ENCODE peak calls at places on chromosomes 11 and 22, in seven cellular contexts. X is K562, P is GM12892, T is stomach, H is H1, F is GM12891, J is transverse colon. U is an unnamed sample.

GRCh38 chr11:65047581-65048422 is 6.8 kb downstream of the SAC3D1 start:
- DNase-seq in P (peak; percentile 62), F (no peak), J (no peak), X (peak; percentile 68), H (no peak), T (no peak), U (peak; percentile 75)

GRCh38 chr22:17891427-17892167 is 117.3 kb upstream of the BID start:
- DNase-seq in X (peak; percentile 51), F (no peak), H (no peak), P (no peak), J (peak; percentile 83), T (no peak), U (no peak)

GRCh38 chr11:103619938-103620337 is 416.5 kb upstream of the DDI1 start:
- DNase-seq in J (no peak), X (no peak), H (no peak), P (no peak), F (no peak), T (no peak), U (no peak)

GRCh38 chr11:132992838-132993680 is 539.2 kb downstream of the OPCML start:
- DNase-seq in F (no peak), H (no peak), J (no peak), X (no peak), P (no peak), T (no peak), U (no peak)

GRCh38 chr11:69265210-69265609 is 28.7 kb upstream of the MYEOV start:
- DNase-seq in X (no peak), P (no peak), H (no peak), F (no peak), J (no peak), T (no peak), U (no peak)

GRCh38 chr22:44147821-44148574 is 32.7 kb upstream of the PARVG start:
- DNase-seq in P (no peak), F (no peak), H (peak; percentile 86), X (no peak), J (peak; percentile 30), T (no peak), U (peak; percentile 86)

GRCh38 chr11:95337175-95337957 is 106.4 kb upstream of the SESN3 start:
- DNase-seq in P (peak; percentile 17), J (peak; percentile 43), X (no peak), T (peak; percentile 38), F (no peak), H (no peak), U (peak; percentile 79)

GRCh38 chr22:39144101-39144815 is 8.2 kb downstream of the CBX7 start:
- DNase-seq in X (no peak), T (peak; percentile 60), H (no peak), P (peak; percentile 66), F (peak; percentile 67), J (peak; percentile 74), U (peak; percentile 66)

GRCh38 chr22:49367016-49367697 is 460.5 kb downstream of the BRD1 start:
- DNase-seq in H (no peak), P (no peak), F (no peak), T (peak; percentile 13), J (no peak), X (no peak), U (peak; percentile 33)

GRCh38 chr11:12556788-12557384 is 117.3 kb upstream of the TEAD1 start:
- DNase-seq in F (no peak), H (peak; percentile 49), X (no peak), T (peak; percentile 80), J (peak; percentile 56), P (no peak), U (peak; percentile 89)
- TF ChIP-seq POLR2AphosphoS5 in F (no peak), H (no peak), X (no peak), T (no peak), J (peak; percentile 51), P (no peak), U (peak; percentile 58)

GRCh38 chr11:72223615-72224586 is 666 bp upstream of the INPPL1 start:
- DNase-seq in P (no peak), J (peak; percentile 85), H (no peak), X (peak; percentile 77), T (peak; percentile 82), F (no peak), U (peak; percentile 95)

GRCh38 chr11:72224587-72225410 is at the start of gene INPPL1:
- DNase-seq in P (no peak), X (peak; percentile 62), H (no peak), J (peak; percentile 64), T (peak; percentile 58), F (no peak), U (peak; percentile 81)

GRCh38 chr11:72222106-72222891 is 2.3 kb upstream of the INPPL1 start:
- DNase-seq in P (no peak), X (no peak), F (no peak), H (no peak), T (peak; percentile 18), J (no peak), U (no peak)

GRCh38 chr11:72221386-72221785 is 3.2 kb upstream of the INPPL1 start:
- DNase-seq in J (no peak), P (no peak), X (no peak), F (no peak), T (peak; percentile 26), H (no peak), U (peak; percentile 66)

DNA sequence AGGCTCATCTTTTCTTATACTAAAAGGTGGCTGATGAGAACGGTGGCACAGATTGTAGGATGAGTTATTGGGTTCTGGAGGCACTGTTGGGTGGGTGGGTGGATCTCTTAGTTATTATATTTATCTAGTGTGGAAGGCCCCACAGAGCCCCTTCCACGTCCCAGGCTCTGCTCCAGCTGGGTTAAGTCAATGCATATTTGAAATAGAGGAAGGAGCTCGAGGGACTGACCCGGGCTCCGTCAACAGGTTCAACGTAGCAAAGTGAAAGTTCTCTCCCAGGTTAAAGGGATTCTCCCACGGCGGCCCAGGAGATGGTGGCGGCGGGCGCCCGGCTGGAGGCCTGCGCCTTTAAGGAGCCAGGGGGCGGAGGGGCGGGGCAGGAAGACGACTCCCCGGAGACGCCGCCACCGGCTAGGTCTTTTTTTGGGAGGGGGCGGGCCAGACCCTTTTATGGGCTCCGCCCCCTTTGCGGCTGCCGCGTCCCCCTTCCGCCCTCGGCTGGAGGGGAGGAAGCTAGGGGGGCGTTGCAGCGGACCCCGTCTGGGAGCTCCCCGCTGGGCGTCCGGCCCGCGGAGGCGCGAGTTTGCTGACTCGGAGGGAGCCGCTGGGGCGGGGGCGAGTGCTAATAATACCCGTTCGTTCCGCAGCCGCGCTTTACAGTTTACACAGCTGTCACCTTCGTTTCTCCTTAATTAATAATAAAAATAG is 1.5 kb upstream of the INPPL1 start:
- DNase-seq in F (peak; percentile 75), X (peak; percentile 89), H (peak; percentile 84), J (peak; percentile 97), P (peak; percentile 75), T (peak; percentile 96), U (peak; percentile 98)
- TF ChIP-seq POLR2A in F (no peak), X (peak; percentile 74), H (no peak), J (peak; percentile 69), P (no peak), T (no peak), U (peak; percentile 74)

DNA sequence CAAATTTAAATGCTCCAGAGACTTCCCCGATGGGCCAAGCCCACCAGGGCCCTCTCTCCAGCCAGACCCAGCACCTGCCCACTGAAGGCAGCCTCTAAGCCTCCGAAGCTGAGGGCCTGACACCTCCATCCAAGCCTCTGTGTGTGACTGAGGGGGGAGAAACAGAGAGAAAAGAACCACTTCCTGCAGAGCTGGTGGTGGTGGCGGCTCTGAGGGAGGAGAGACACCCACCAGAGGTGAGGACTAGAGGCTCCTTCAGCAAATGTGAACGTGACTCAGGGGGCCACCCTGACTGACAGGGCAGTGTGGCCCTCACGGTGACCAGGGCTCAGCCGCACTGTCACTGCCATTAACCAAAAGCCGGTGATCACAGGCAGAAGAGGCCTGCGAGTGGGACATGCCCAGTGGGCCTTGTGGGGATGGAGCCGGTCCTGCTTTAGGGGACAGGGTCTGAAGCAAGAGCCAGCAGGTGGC is 31.0 kb upstream of the CD5 start:
- DNase-seq in H (no peak), P (peak; percentile 66), T (no peak), J (peak; percentile 32), X (no peak), F (peak; percentile 69), U (peak; percentile 48)
- TF ChIP-seq POLR2AphosphoS5 in H (no peak), P (peak; percentile 54), T (no peak), J (no peak), X (no peak), F (peak; percentile 74), U (no peak)

GRCh38 chr22:45683248-45683647 is 11.6 kb downstream of the ATXN10 start:
- DNase-seq in F (no peak), T (no peak), J (no peak), P (no peak), X (no peak), H (no peak), U (no peak)
- TF ChIP-seq POLR2A in F (no peak), T (no peak), J (no peak), P (no peak), X (no peak), H (no peak), U (no peak)

U was measured in sigmoid colon.